ENCODE peak calls at places on chromosome 4, in ten cellular contexts. L is pancreas, F is SW 1271, J is fibroblast of pulmonary artery, B is left ventricle myocardium superior, E is HEK293T, C is AG08395, Z is T-helper 2 cell, W is astrocyte, N is adipocyte. S is an unnamed sample.

GRCh38 chr4:108833041-108833440 is 70.2 kb upstream of the ETNPPL start:
- DNase-seq in L (no peak), F (no peak), J (peak; percentile 61), B (no peak), E (no peak), C (no peak), Z (no peak), W (no peak), N (no peak), S (no peak)

GRCh38 chr4:59200992-59201391 is 1999.1 kb upstream of the ADGRL3 start:
- DNase-seq in L (no peak), F (no peak), J (no peak), B (no peak), E (no peak), C (no peak), Z (no peak), W (no peak), N (peak; percentile 1), S (no peak)

GRCh38 chr4:159248383-159249178 is 145.7 kb downstream of the RAPGEF2 start:
- DNase-seq in L (no peak), F (no peak), J (peak; percentile 87), B (no peak), E (peak; percentile 19), C (peak; percentile 68), Z (no peak), W (peak; percentile 56), N (peak; percentile 93), S (peak; percentile 78)

GRCh38 chr4:155759372-155760252 is 791 bp downstream of the GUCY1B1 start:
- DNase-seq in L (peak; percentile 52), F (no peak), J (peak; percentile 33), B (peak; percentile 88), E (peak; percentile 64), C (peak; percentile 27), Z (no peak), W (no peak), N (peak; percentile 73), S (peak; percentile 45)

GRCh38 chr4:168273838-168274237 is 44.7 kb downstream of the DDX60 start:
- DNase-seq in L (no peak), F (no peak), J (no peak), B (no peak), E (no peak), C (no peak), Z (no peak), W (no peak), N (no peak), S (no peak)

GRCh38 chr4:7890635-7891393 is 48.8 kb downstream of the AFAP1 start:
- DNase-seq in L (no peak), F (peak; percentile 41), J (peak; percentile 61), B (no peak), E (no peak), C (peak; percentile 84), Z (no peak), W (peak; percentile 97), N (peak; percentile 78), S (peak; percentile 46)

GRCh38 chr4:75511841-75512240 is 2.4 kb downstream of the RCHY1 start:
- DNase-seq in L (no peak), F (no peak), J (no peak), B (no peak), E (no peak), C (no peak), Z (no peak), W (no peak), N (no peak), S (no peak)

GRCh38 chr4:186781032-186781917 is 57.6 kb upstream of the FAT1 start:
- DNase-seq in L (no peak), F (no peak), J (peak; percentile 74), B (no peak), E (no peak), C (no peak), Z (no peak), W (peak; percentile 81), N (peak; percentile 50), S (no peak)

GRCh38 chr4:72582853-72583252 is 13.8 kb upstream of the ADAMTS3 start:
- DNase-seq in L (no peak), F (no peak), J (no peak), B (no peak), E (no peak), C (no peak), Z (no peak), W (no peak), N (no peak), S (no peak)

GRCh38 chr4:121375262-121375661 is 5.6 kb downstream of the QRFPR start:
- DNase-seq in L (no peak), F (no peak), J (peak; percentile 76), B (no peak), E (no peak), C (peak; percentile 11), Z (no peak), W (peak; percentile 55), N (no peak), S (no peak)

S was measured in cerebellar cortex.